ENCODE peak calls at places on chromosomes 6 and 20, in eight cellular contexts. One of them, this sample, is unnamed.

GRCh38 chr6:52362443-52363221 is 681 bp downstream of the PAQR8 start:
- DNase-seq in astrocyte: no peak
- DNase-seq in ovary: peak; percentile 59
- DNase-seq in fibroblast of lung: no peak
- DNase-seq in hepatocyte: peak; percentile 44
- DNase-seq in neural progenitor cell: peak; percentile 61
- DNase-seq in stomach: peak; percentile 37
- DNase-seq in brain microvascular endothelial cell: peak; percentile 6
- DNase-seq in this sample: no peak

GRCh38 chr6:159646136-159646535 is 46.9 kb downstream of the SOD2 start:
- DNase-seq in neural progenitor cell: no peak
- DNase-seq in ovary: no peak
- DNase-seq in stomach: no peak
- DNase-seq in astrocyte: no peak
- DNase-seq in fibroblast of lung: peak; percentile 53
- DNase-seq in hepatocyte: no peak
- DNase-seq in brain microvascular endothelial cell: no peak
- DNase-seq in this sample: peak; percentile 81

GRCh38 chr20:44398303-44398702 is 42.8 kb downstream of the HNF4A start:
- DNase-seq in fibroblast of lung: peak; percentile 31
- DNase-seq in hepatocyte: no peak
- DNase-seq in neural progenitor cell: no peak
- DNase-seq in brain microvascular endothelial cell: peak; percentile 58
- DNase-seq in stomach: no peak
- DNase-seq in ovary: no peak
- DNase-seq in astrocyte: peak; percentile 85
- DNase-seq in this sample: peak; percentile 91

GRCh38 chr6:40804905-40805304 is 217.7 kb upstream of the LRFN2 start:
- DNase-seq in brain microvascular endothelial cell: no peak
- DNase-seq in ovary: no peak
- DNase-seq in stomach: no peak
- DNase-seq in neural progenitor cell: peak; percentile 18
- DNase-seq in hepatocyte: no peak
- DNase-seq in fibroblast of lung: no peak
- DNase-seq in astrocyte: no peak
- DNase-seq in this sample: no peak

GRCh38 chr6:34589140-34589539 is 33.0 kb upstream of the SPDEF start:
- DNase-seq in hepatocyte: no peak
- DNase-seq in brain microvascular endothelial cell: no peak
- DNase-seq in stomach: no peak
- DNase-seq in neural progenitor cell: no peak
- DNase-seq in fibroblast of lung: no peak
- DNase-seq in ovary: no peak
- DNase-seq in astrocyte: no peak
- DNase-seq in this sample: no peak

GRCh38 chr20:33653218-33653899 is 8.8 kb upstream of the C20orf144 start:
- DNase-seq in stomach: peak; percentile 71
- DNase-seq in brain microvascular endothelial cell: no peak
- DNase-seq in hepatocyte: peak; percentile 89
- DNase-seq in neural progenitor cell: peak; percentile 84
- DNase-seq in ovary: peak; percentile 78
- DNase-seq in astrocyte: no peak
- DNase-seq in fibroblast of lung: peak; percentile 74
- DNase-seq in this sample: peak; percentile 75

GRCh38 chr6:134999107-134999506 is 49.2 kb upstream of the ALDH8A1 start:
- DNase-seq in neural progenitor cell: no peak
- DNase-seq in hepatocyte: no peak
- DNase-seq in fibroblast of lung: no peak
- DNase-seq in stomach: no peak
- DNase-seq in astrocyte: no peak
- DNase-seq in brain microvascular endothelial cell: no peak
- DNase-seq in ovary: no peak
- DNase-seq in this sample: no peak

GRCh38 chr20:24656391-24656790 is 187.0 kb downstream of the SYNDIG1 start:
- DNase-seq in astrocyte: no peak
- DNase-seq in ovary: no peak
- DNase-seq in fibroblast of lung: no peak
- DNase-seq in neural progenitor cell: no peak
- DNase-seq in brain microvascular endothelial cell: no peak
- DNase-seq in stomach: no peak
- DNase-seq in hepatocyte: no peak
- DNase-seq in this sample: no peak

GRCh38 chr6:7108964-7109836 is 1.4 kb downstream of the RREB1 start:
- DNase-seq in fibroblast of lung: peak; percentile 85
- DNase-seq in brain microvascular endothelial cell: peak; percentile 60
- DNase-seq in hepatocyte: peak; percentile 84
- DNase-seq in ovary: peak; percentile 70
- DNase-seq in astrocyte: peak; percentile 67
- DNase-seq in neural progenitor cell: peak; percentile 59
- DNase-seq in stomach: peak; percentile 57
- DNase-seq in this sample: peak; percentile 80

GRCh38 chr6:2426561-2427340 is 181.3 kb upstream of the GMDS start:
- DNase-seq in fibroblast of lung: no peak
- DNase-seq in stomach: no peak
- DNase-seq in brain microvascular endothelial cell: peak; percentile 68
- DNase-seq in astrocyte: peak; percentile 74
- DNase-seq in neural progenitor cell: no peak
- DNase-seq in ovary: no peak
- DNase-seq in hepatocyte: no peak
- DNase-seq in this sample: peak; percentile 49

GRCh38 chr20:4814696-4815252 is 93.1 kb downstream of the PRND start:
- DNase-seq in fibroblast of lung: no peak
- DNase-seq in hepatocyte: no peak
- DNase-seq in ovary: no peak
- DNase-seq in astrocyte: no peak
- DNase-seq in brain microvascular endothelial cell: no peak
- DNase-seq in neural progenitor cell: no peak
- DNase-seq in stomach: peak; percentile 44
- DNase-seq in this sample: no peak

GRCh38 chr20:36373089-36373488 is 67.0 kb downstream of the DLGAP4 start:
- DNase-seq in ovary: no peak
- DNase-seq in stomach: no peak
- DNase-seq in neural progenitor cell: no peak
- DNase-seq in astrocyte: no peak
- DNase-seq in brain microvascular endothelial cell: no peak
- DNase-seq in hepatocyte: no peak
- DNase-seq in fibroblast of lung: no peak
- DNase-seq in this sample: no peak

GRCh38 chr20:48629960-48630315 is 197.9 kb downstream of the PREX1 start:
- DNase-seq in neural progenitor cell: no peak
- DNase-seq in brain microvascular endothelial cell: no peak
- DNase-seq in fibroblast of lung: no peak
- DNase-seq in stomach: no peak
- DNase-seq in hepatocyte: no peak
- DNase-seq in astrocyte: no peak
- DNase-seq in ovary: no peak
- DNase-seq in this sample: no peak

GRCh38 chr20:48629069-48629959 is 198.5 kb downstream of the PREX1 start:
- DNase-seq in astrocyte: no peak
- DNase-seq in neural progenitor cell: no peak
- DNase-seq in stomach: no peak
- DNase-seq in fibroblast of lung: no peak
- DNase-seq in ovary: no peak
- DNase-seq in brain microvascular endothelial cell: no peak
- DNase-seq in hepatocyte: no peak
- DNase-seq in this sample: no peak

GRCh38 chr20:48631114-48632016 is 196.4 kb downstream of the PREX1 start:
- DNase-seq in astrocyte: peak; percentile 54
- DNase-seq in fibroblast of lung: peak; percentile 51
- DNase-seq in stomach: no peak
- DNase-seq in hepatocyte: no peak
- DNase-seq in neural progenitor cell: no peak
- DNase-seq in brain microvascular endothelial cell: peak; percentile 29
- DNase-seq in ovary: no peak
- DNase-seq in this sample: no peak

GRCh38 chr20:48632017-48632824 is 195.6 kb downstream of the PREX1 start:
- DNase-seq in ovary: no peak
- DNase-seq in hepatocyte: no peak
- DNase-seq in fibroblast of lung: no peak
- DNase-seq in stomach: no peak
- DNase-seq in neural progenitor cell: no peak
- DNase-seq in brain microvascular endothelial cell: no peak
- DNase-seq in astrocyte: no peak
- DNase-seq in this sample: no peak

GRCh38 chr20:48630342-48631075 is 197.3 kb downstream of the PREX1 start:
- DNase-seq in astrocyte: no peak
- DNase-seq in stomach: no peak
- DNase-seq in ovary: no peak
- DNase-seq in neural progenitor cell: peak; percentile 31
- DNase-seq in brain microvascular endothelial cell: no peak
- DNase-seq in fibroblast of lung: no peak
- DNase-seq in hepatocyte: no peak
- DNase-seq in this sample: no peak
- TF ChIP-seq CTCF in astrocyte: no peak
- TF ChIP-seq CTCF in stomach: no peak
- TF ChIP-seq CTCF in ovary: no peak
- TF ChIP-seq CTCF in neural progenitor cell: no peak
- TF ChIP-seq CTCF in brain microvascular endothelial cell: no peak
- TF ChIP-seq CTCF in fibroblast of lung: no peak
- TF ChIP-seq CTCF in hepatocyte: no peak
- TF ChIP-seq CTCF in this sample: no peak

GRCh38 chr6:45498620-45499019 is 120.9 kb upstream of the SUPT3H start:
- DNase-seq in ovary: no peak
- DNase-seq in neural progenitor cell: no peak
- DNase-seq in stomach: no peak
- DNase-seq in astrocyte: no peak
- DNase-seq in brain microvascular endothelial cell: no peak
- DNase-seq in fibroblast of lung: peak; percentile 54
- DNase-seq in hepatocyte: no peak
- DNase-seq in this sample: no peak

GRCh38 chr6:45496085-45496433 is 118.3 kb upstream of the SUPT3H start:
- DNase-seq in brain microvascular endothelial cell: no peak
- DNase-seq in hepatocyte: no peak
- DNase-seq in astrocyte: no peak
- DNase-seq in neural progenitor cell: no peak
- DNase-seq in ovary: no peak
- DNase-seq in stomach: no peak
- DNase-seq in fibroblast of lung: no peak
- DNase-seq in this sample: no peak

GRCh38 chr6:45494734-45495133 is 117.0 kb upstream of the SUPT3H start:
- DNase-seq in stomach: no peak
- DNase-seq in fibroblast of lung: no peak
- DNase-seq in ovary: no peak
- DNase-seq in brain microvascular endothelial cell: no peak
- DNase-seq in neural progenitor cell: no peak
- DNase-seq in hepatocyte: no peak
- DNase-seq in astrocyte: no peak
- DNase-seq in this sample: no peak

GRCh38 chr6:45493761-45494160 is 116.0 kb upstream of the SUPT3H start:
- DNase-seq in brain microvascular endothelial cell: no peak
- DNase-seq in ovary: no peak
- DNase-seq in hepatocyte: no peak
- DNase-seq in astrocyte: no peak
- DNase-seq in stomach: no peak
- DNase-seq in fibroblast of lung: no peak
- DNase-seq in neural progenitor cell: no peak
- DNase-seq in this sample: no peak

DNA sequence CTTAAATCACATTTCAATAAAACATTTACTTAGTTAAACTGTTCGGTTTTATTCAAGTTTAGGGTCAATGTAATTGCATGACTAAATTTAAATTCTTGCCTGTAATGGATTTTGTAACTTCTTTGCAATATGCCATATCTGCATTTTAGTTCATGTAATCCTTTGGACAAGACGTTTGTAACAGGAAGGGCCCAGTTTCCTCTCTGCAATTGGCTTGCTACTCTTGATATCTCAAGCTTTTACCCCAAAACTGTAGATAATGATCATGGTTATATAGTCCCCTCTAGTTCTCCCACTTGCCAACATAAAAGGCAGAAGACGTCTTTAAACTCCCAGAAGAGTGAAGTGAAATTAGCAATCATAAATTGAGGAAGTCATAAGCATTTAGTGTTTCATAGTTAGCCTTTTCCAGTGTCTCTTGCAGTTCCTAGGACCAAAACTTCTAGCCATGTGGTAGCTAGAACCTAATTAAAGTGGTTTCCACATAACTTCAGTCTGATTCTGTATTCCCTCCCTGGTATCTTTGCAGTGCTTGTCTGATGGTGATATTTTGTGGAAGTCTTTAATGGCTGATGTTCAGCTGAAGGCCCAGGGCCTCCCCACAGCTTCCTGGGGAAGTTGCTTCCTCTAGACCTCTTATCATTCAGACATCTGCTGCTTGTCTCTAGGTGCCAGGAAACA is 117.8 kb upstream of the SUPT3H start:
- DNase-seq in fibroblast of lung: no peak
- DNase-seq in neural progenitor cell: no peak
- DNase-seq in stomach: no peak
- DNase-seq in astrocyte: no peak
- DNase-seq in ovary: no peak
- DNase-seq in brain microvascular endothelial cell: no peak
- DNase-seq in hepatocyte: no peak
- DNase-seq in this sample: no peak
- H3K4me3 ChIP-seq in fibroblast of lung: no peak overlapping the region
- H3K4me3 ChIP-seq in neural progenitor cell: no peak overlapping the region
- H3K4me3 ChIP-seq in stomach: no peak overlapping the region
- H3K4me3 ChIP-seq in astrocyte: no peak overlapping the region
- H3K4me3 ChIP-seq in ovary: no peak overlapping the region
- H3K4me3 ChIP-seq in brain microvascular endothelial cell: no peak overlapping the region
- H3K4me3 ChIP-seq in hepatocyte: no peak overlapping the region
- H3K4me3 ChIP-seq in this sample: no peak overlapping the region

GRCh38 chr20:63878855-63879254 is 13.8 kb downstream of the TPD52L2 start:
- DNase-seq in hepatocyte: no peak
- DNase-seq in brain microvascular endothelial cell: no peak
- DNase-seq in fibroblast of lung: no peak
- DNase-seq in ovary: no peak
- DNase-seq in astrocyte: no peak
- DNase-seq in stomach: no peak
- DNase-seq in neural progenitor cell: no peak
- DNase-seq in this sample: no peak

GRCh38 chr20:63876489-63877036 is 11.5 kb downstream of the TPD52L2 start:
- DNase-seq in astrocyte: no peak
- DNase-seq in brain microvascular endothelial cell: no peak
- DNase-seq in hepatocyte: no peak
- DNase-seq in ovary: no peak
- DNase-seq in stomach: no peak
- DNase-seq in neural progenitor cell: no peak
- DNase-seq in fibroblast of lung: no peak
- DNase-seq in this sample: no peak

GRCh38 chr20:63881451-63882226 is 13.3 kb upstream of the DNAJC5 start:
- DNase-seq in ovary: no peak
- DNase-seq in astrocyte: no peak
- DNase-seq in stomach: no peak
- DNase-seq in brain microvascular endothelial cell: no peak
- DNase-seq in fibroblast of lung: no peak
- DNase-seq in neural progenitor cell: peak; percentile 36
- DNase-seq in hepatocyte: no peak
- DNase-seq in this sample: no peak

GRCh38 chr20:63877755-63878470 is 12.8 kb downstream of the TPD52L2 start:
- DNase-seq in hepatocyte: no peak
- DNase-seq in fibroblast of lung: no peak
- DNase-seq in stomach: no peak
- DNase-seq in ovary: no peak
- DNase-seq in neural progenitor cell: no peak
- DNase-seq in astrocyte: no peak
- DNase-seq in brain microvascular endothelial cell: no peak
- DNase-seq in this sample: no peak

GRCh38 chr20:63879264-63879663 is 14.2 kb downstream of the TPD52L2 start:
- DNase-seq in stomach: no peak
- DNase-seq in hepatocyte: no peak
- DNase-seq in neural progenitor cell: no peak
- DNase-seq in brain microvascular endothelial cell: no peak
- DNase-seq in astrocyte: no peak
- DNase-seq in ovary: no peak
- DNase-seq in fibroblast of lung: no peak
- DNase-seq in this sample: no peak
- TF ChIP-seq CTCF in stomach: no peak
- TF ChIP-seq CTCF in hepatocyte: no peak
- TF ChIP-seq CTCF in neural progenitor cell: no peak
- TF ChIP-seq CTCF in brain microvascular endothelial cell: no peak
- TF ChIP-seq CTCF in astrocyte: no peak
- TF ChIP-seq CTCF in ovary: no peak
- TF ChIP-seq CTCF in fibroblast of lung: no peak
- TF ChIP-seq CTCF in this sample: no peak

GRCh38 chr20:35307666-35308653 is 15.7 kb upstream of the FAM83C start:
- DNase-seq in fibroblast of lung: peak; percentile 76
- DNase-seq in brain microvascular endothelial cell: no peak
- DNase-seq in neural progenitor cell: no peak
- DNase-seq in ovary: peak; percentile 35
- DNase-seq in stomach: peak; percentile 74
- DNase-seq in hepatocyte: no peak
- DNase-seq in astrocyte: peak; percentile 79
- DNase-seq in this sample: peak; percentile 87
- H3K4me3 ChIP-seq in fibroblast of lung: no peak overlapping the region
- H3K4me3 ChIP-seq in brain microvascular endothelial cell: no peak overlapping the region
- H3K4me3 ChIP-seq in neural progenitor cell: no peak overlapping the region
- H3K4me3 ChIP-seq in ovary: no peak overlapping the region
- H3K4me3 ChIP-seq in stomach: no peak overlapping the region
- H3K4me3 ChIP-seq in hepatocyte: no peak overlapping the region
- H3K4me3 ChIP-seq in astrocyte: no peak overlapping the region
- H3K4me3 ChIP-seq in this sample: no peak overlapping the region

This sample was measured in fibroblast of the aortic adventitia.